ENCODE peak calls at places on chromosomes 6 and 20, in eight cellular contexts. P, Y, R, I, S, M, L and D are unnamed samples.

GRCh38 chr6:42829561-42830092 is 47.8 kb downstream of the BICRAL start:
- DNase-seq in P (no peak), Y (no peak), R (no peak), I (no peak), S (no peak), M (no peak), L (no peak), D (no peak)

GRCh38 chr6:106247733-106248132 is 77.8 kb downstream of the ATG5 start:
- DNase-seq in P (no peak), Y (no peak), R (no peak), I (no peak), S (no peak), M (no peak), L (no peak), D (no peak)

GRCh38 chr20:59831901-59832240 is 101.6 kb downstream of the SYCP2 start:
- DNase-seq in P (no peak), Y (no peak), R (no peak), I (no peak), S (no peak), M (no peak), L (no peak), D (no peak)

GRCh38 chr20:17966432-17967312 is 1.9 kb downstream of the SNX5 start:
- DNase-seq in P (no peak), Y (peak; percentile 51), R (peak; percentile 79), I (no peak), S (no peak), M (peak; percentile 64), L (no peak), D (no peak)

GRCh38 chr20:9759392-9759791 is 79.5 kb downstream of the PAK5 start:
- DNase-seq in P (no peak), Y (no peak), R (no peak), I (no peak), S (no peak), M (no peak), L (no peak), D (no peak)

GRCh38 chr6:16511723-16512584 is 249.3 kb downstream of the ATXN1 start:
- DNase-seq in P (no peak), Y (no peak), R (no peak), I (no peak), S (no peak), M (no peak), L (no peak), D (no peak)

GRCh38 chr6:36235309-36235708 is 34.6 kb upstream of the PNPLA1 start:
- DNase-seq in P (no peak), Y (no peak), R (no peak), I (no peak), S (peak; percentile 10), M (no peak), L (no peak), D (no peak)

GRCh38 chr6:63527658-63528514 is 44.4 kb upstream of the LOC128125822 start:
- DNase-seq in P (peak; percentile 20), Y (peak; percentile 92), R (no peak), I (peak; percentile 25), S (no peak), M (peak; percentile 95), L (no peak), D (no peak)

GRCh38 chr6:2900821-2901644 is 2.1 kb downstream of the SERPINB9 start:
- DNase-seq in P (peak; percentile 45), Y (no peak), R (no peak), I (no peak), S (no peak), M (peak; percentile 37), L (no peak), D (no peak)

GRCh38 chr20:61884571-61885389 is 180.9 kb downstream of the TAF4 start:
- DNase-seq in P (no peak), Y (no peak), R (no peak), I (no peak), S (no peak), M (no peak), L (no peak), D (no peak)
- H3K36me3 ChIP-seq in P (no peaks in the 10 kb centered on the region), Y (no peaks in the 10 kb centered on the region), R (no peaks in the 10 kb centered on the region), I (no peaks in the 10 kb centered on the region), S (no peaks in the 10 kb centered on the region), M (no peaks in the 10 kb centered on the region), L (no peaks in the 10 kb centered on the region), D (no peaks in the 10 kb centered on the region)

DNA sequence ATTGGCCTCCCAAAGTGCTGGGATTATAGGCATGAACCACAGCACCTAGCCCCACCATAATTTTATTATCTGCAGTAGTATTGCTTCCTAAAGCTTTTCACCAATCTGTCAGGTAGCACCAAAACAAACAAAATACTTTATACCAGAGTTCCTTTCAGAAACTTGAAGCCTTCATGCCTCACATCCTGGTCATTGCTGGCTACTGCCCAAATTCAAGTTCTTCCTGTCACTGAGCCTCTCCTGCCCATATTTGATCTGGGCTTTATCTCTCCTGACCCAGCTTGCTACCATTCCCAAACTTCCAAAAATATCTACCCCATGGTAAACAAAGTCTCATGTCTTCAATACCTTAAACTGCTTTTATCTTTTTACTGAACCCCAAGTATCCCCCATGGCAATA is 34.9 kb upstream of the DST start:
- DNase-seq in P (no peak), Y (peak; percentile 92), R (no peak), I (no peak), S (no peak), M (peak; percentile 34), L (no peak), D (no peak)
- TF ChIP-seq CTCF in P (no peak), Y (no peak), R (no peak), I (no peak), S (no peak), M (no peak), L (no peak), D (no peak)

DNA sequence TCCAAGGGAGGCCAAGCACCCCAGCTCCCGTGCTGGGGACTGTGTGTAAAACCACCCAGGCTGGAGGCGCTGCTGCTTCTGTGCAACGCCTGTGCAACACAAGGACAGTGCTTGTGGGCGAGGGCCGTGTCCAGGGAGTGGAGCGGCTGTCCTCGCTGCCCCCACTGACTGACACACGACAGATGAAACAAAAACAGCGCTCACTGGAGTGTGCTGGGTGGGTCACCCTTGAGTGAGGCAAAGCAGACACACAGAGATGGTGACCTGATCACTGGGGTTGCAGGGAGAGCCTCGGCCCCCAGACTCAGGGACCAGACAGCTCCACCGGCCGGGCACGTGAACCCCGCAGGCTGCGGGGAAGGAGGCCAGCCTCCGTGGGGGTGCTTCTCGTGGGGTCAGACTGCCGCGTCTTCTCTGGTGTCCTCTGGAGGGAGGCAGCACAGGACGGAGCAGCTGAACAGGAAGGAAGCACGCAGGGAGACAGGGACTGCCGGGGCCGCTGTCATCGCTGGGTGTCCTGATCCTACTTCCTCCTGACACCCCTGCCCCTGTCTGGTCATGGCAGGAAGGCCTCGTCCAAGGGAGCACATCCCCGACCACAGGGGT is 76.0 kb upstream of the CST7 start:
- DNase-seq in P (no peak), Y (no peak), R (no peak), I (no peak), S (no peak), M (no peak), L (no peak), D (no peak)
- H3K27ac ChIP-seq in P (no peak overlapping the region), Y (no peak overlapping the region), R (no peak overlapping the region), I (no peak overlapping the region), S (no peak overlapping the region), M (no peak overlapping the region), L (no peak overlapping the region), D (no peak overlapping the region)

GRCh38 chr6:166687538-166688259 is 60.6 kb upstream of the RPS6KA2 start:
- DNase-seq in P (no peak), Y (no peak), R (no peak), I (no peak), S (peak; percentile 52), M (no peak), L (no peak), D (no peak)

GRCh38 chr6:166688286-166688685 is 61.2 kb upstream of the RPS6KA2 start:
- DNase-seq in P (no peak), Y (no peak), R (no peak), I (no peak), S (no peak), M (no peak), L (no peak), D (no peak)

GRCh38 chr6:166686317-166686716 is 59.3 kb upstream of the RPS6KA2 start:
- DNase-seq in P (no peak), Y (no peak), R (no peak), I (no peak), S (no peak), M (no peak), L (no peak), D (no peak)

GRCh38 chr6:166688901-166689300 is 61.9 kb upstream of the RPS6KA2 start:
- DNase-seq in P (no peak), Y (no peak), R (no peak), I (no peak), S (no peak), M (no peak), L (no peak), D (no peak)

GRCh38 chr6:166687070-166687469 is 60.0 kb upstream of the RPS6KA2 start:
- DNase-seq in P (no peak), Y (no peak), R (no peak), I (no peak), S (no peak), M (no peak), L (no peak), D (no peak)
- H3K36me3 ChIP-seq in P (no peaks in the 10 kb centered on the region), Y (no peaks in the 10 kb centered on the region), R (no peaks in the 10 kb centered on the region), I (no peaks in the 10 kb centered on the region), S (no peaks in the 10 kb centered on the region), M (no peaks in the 10 kb centered on the region), L (no peaks in the 10 kb centered on the region), D (no peaks in the 10 kb centered on the region)